ENCODE peak calls at places on chromosomes 4 and X, in eight cellular contexts. One of them, this sample, is unnamed.

GRCh38 chr4:169225812-169226211 is 44.9 kb downstream of the SH3RF1 start:
- DNase-seq in activated CD4-positive, alpha-beta T cell treated with anti-CD3 and anti-CD28 coated beads for 4 hours: no peak
- DNase-seq in activated T-cell treated with anti-CD3 and anti-CD28 coated beads for 24 hours: no peak
- DNase-seq in hypothalamus: no peak
- DNase-seq in KG1: no peak
- DNase-seq in occipital lobe: no peak
- DNase-seq in stimulated activated naive CD8-positive, alpha-beta T cell treated with anti-CD3 and anti-CD28 coated beads, Interleukin-15, Interleukin-2, amounts not matched to agents 100 U/mL and 50 U/mL, for 24 hours: no peak
- DNase-seq in M059J: peak
- DNase-seq in this sample: no peak

GRCh38 chr4:121758896-121759568 is 5.9 kb downstream of the SMIM43 start:
- DNase-seq in occipital lobe: no peak
- DNase-seq in activated T-cell treated with anti-CD3 and anti-CD28 coated beads for 24 hours: no peak
- DNase-seq in M059J: no peak
- DNase-seq in stimulated activated naive CD8-positive, alpha-beta T cell treated with anti-CD3 and anti-CD28 coated beads, Interleukin-15, Interleukin-2, amounts not matched to agents 100 U/mL and 50 U/mL, for 24 hours: no peak
- DNase-seq in KG1: no peak
- DNase-seq in activated CD4-positive, alpha-beta T cell treated with anti-CD3 and anti-CD28 coated beads for 4 hours: no peak
- DNase-seq in hypothalamus: no peak
- DNase-seq in this sample: no peak

GRCh38 chr4:173505924-173506779 is 23.9 kb downstream of the HAND2 start:
- DNase-seq in occipital lobe: no peak
- DNase-seq in stimulated activated naive CD8-positive, alpha-beta T cell treated with anti-CD3 and anti-CD28 coated beads, Interleukin-15, Interleukin-2, amounts not matched to agents 100 U/mL and 50 U/mL, for 24 hours: peak
- DNase-seq in activated CD4-positive, alpha-beta T cell treated with anti-CD3 and anti-CD28 coated beads for 4 hours: no peak
- DNase-seq in hypothalamus: peak
- DNase-seq in activated T-cell treated with anti-CD3 and anti-CD28 coated beads for 24 hours: no peak
- DNase-seq in M059J: peak
- DNase-seq in KG1: no peak
- DNase-seq in this sample: peak

GRCh38 chr4:83679692-83680091 is 143.8 kb downstream of the GPAT3 start:
- DNase-seq in KG1: no peak
- DNase-seq in M059J: no peak
- DNase-seq in activated CD4-positive, alpha-beta T cell treated with anti-CD3 and anti-CD28 coated beads for 4 hours: no peak
- DNase-seq in hypothalamus: no peak
- DNase-seq in occipital lobe: no peak
- DNase-seq in activated T-cell treated with anti-CD3 and anti-CD28 coated beads for 24 hours: no peak
- DNase-seq in stimulated activated naive CD8-positive, alpha-beta T cell treated with anti-CD3 and anti-CD28 coated beads, Interleukin-15, Interleukin-2, amounts not matched to agents 100 U/mL and 50 U/mL, for 24 hours: no peak
- DNase-seq in this sample: no peak

GRCh38 chr4:127000090-127000489 is 632.7 kb upstream of the INTU start:
- DNase-seq in activated CD4-positive, alpha-beta T cell treated with anti-CD3 and anti-CD28 coated beads for 4 hours: no peak
- DNase-seq in M059J: no peak
- DNase-seq in activated T-cell treated with anti-CD3 and anti-CD28 coated beads for 24 hours: no peak
- DNase-seq in occipital lobe: no peak
- DNase-seq in stimulated activated naive CD8-positive, alpha-beta T cell treated with anti-CD3 and anti-CD28 coated beads, Interleukin-15, Interleukin-2, amounts not matched to agents 100 U/mL and 50 U/mL, for 24 hours: no peak
- DNase-seq in hypothalamus: no peak
- DNase-seq in KG1: no peak
- DNase-seq in this sample: no peak

GRCh38 chr4:6731780-6732179 is 15.8 kb downstream of the BLOC1S4 start:
- DNase-seq in occipital lobe: no peak
- DNase-seq in stimulated activated naive CD8-positive, alpha-beta T cell treated with anti-CD3 and anti-CD28 coated beads, Interleukin-15, Interleukin-2, amounts not matched to agents 100 U/mL and 50 U/mL, for 24 hours: no peak
- DNase-seq in KG1: no peak
- DNase-seq in hypothalamus: no peak
- DNase-seq in activated CD4-positive, alpha-beta T cell treated with anti-CD3 and anti-CD28 coated beads for 4 hours: no peak
- DNase-seq in activated T-cell treated with anti-CD3 and anti-CD28 coated beads for 24 hours: no peak
- DNase-seq in M059J: no peak
- DNase-seq in this sample: no peak

GRCh38 chr4:73740353-73740778 is at the start of gene CXCL8:
- DNase-seq in activated T-cell treated with anti-CD3 and anti-CD28 coated beads for 24 hours: no peak
- DNase-seq in activated CD4-positive, alpha-beta T cell treated with anti-CD3 and anti-CD28 coated beads for 4 hours: no peak
- DNase-seq in stimulated activated naive CD8-positive, alpha-beta T cell treated with anti-CD3 and anti-CD28 coated beads, Interleukin-15, Interleukin-2, amounts not matched to agents 100 U/mL and 50 U/mL, for 24 hours: no peak
- DNase-seq in hypothalamus: no peak
- DNase-seq in KG1: peak
- DNase-seq in occipital lobe: no peak
- DNase-seq in M059J: peak
- DNase-seq in this sample: no peak

GRCh38 chr4:81135501-81135900 is 79.5 kb downstream of the PRKG2 start:
- DNase-seq in KG1: no peak
- DNase-seq in stimulated activated naive CD8-positive, alpha-beta T cell treated with anti-CD3 and anti-CD28 coated beads, Interleukin-15, Interleukin-2, amounts not matched to agents 100 U/mL and 50 U/mL, for 24 hours: no peak
- DNase-seq in hypothalamus: no peak
- DNase-seq in activated T-cell treated with anti-CD3 and anti-CD28 coated beads for 24 hours: no peak
- DNase-seq in activated CD4-positive, alpha-beta T cell treated with anti-CD3 and anti-CD28 coated beads for 4 hours: no peak
- DNase-seq in occipital lobe: no peak
- DNase-seq in M059J: peak
- DNase-seq in this sample: no peak

GRCh38 chr4:119244832-119245231 is 32.3 kb downstream of the USP53 start:
- DNase-seq in activated T-cell treated with anti-CD3 and anti-CD28 coated beads for 24 hours: no peak
- DNase-seq in M059J: no peak
- DNase-seq in activated CD4-positive, alpha-beta T cell treated with anti-CD3 and anti-CD28 coated beads for 4 hours: no peak
- DNase-seq in KG1: no peak
- DNase-seq in hypothalamus: no peak
- DNase-seq in occipital lobe: no peak
- DNase-seq in stimulated activated naive CD8-positive, alpha-beta T cell treated with anti-CD3 and anti-CD28 coated beads, Interleukin-15, Interleukin-2, amounts not matched to agents 100 U/mL and 50 U/mL, for 24 hours: no peak
- DNase-seq in this sample: no peak

GRCh38 chr4:16450724-16451123 is 224.5 kb upstream of the TAPT1 start:
- DNase-seq in activated CD4-positive, alpha-beta T cell treated with anti-CD3 and anti-CD28 coated beads for 4 hours: no peak
- DNase-seq in stimulated activated naive CD8-positive, alpha-beta T cell treated with anti-CD3 and anti-CD28 coated beads, Interleukin-15, Interleukin-2, amounts not matched to agents 100 U/mL and 50 U/mL, for 24 hours: no peak
- DNase-seq in occipital lobe: no peak
- DNase-seq in KG1: no peak
- DNase-seq in M059J: no peak
- DNase-seq in activated T-cell treated with anti-CD3 and anti-CD28 coated beads for 24 hours: no peak
- DNase-seq in hypothalamus: no peak
- DNase-seq in this sample: no peak

GRCh38 chrX:44829836-44830235 is 14.0 kb upstream of the DUSP21 start:
- DNase-seq in stimulated activated naive CD8-positive, alpha-beta T cell treated with anti-CD3 and anti-CD28 coated beads, Interleukin-15, Interleukin-2, amounts not matched to agents 100 U/mL and 50 U/mL, for 24 hours: no peak
- DNase-seq in M059J: no peak
- DNase-seq in occipital lobe: no peak
- DNase-seq in activated T-cell treated with anti-CD3 and anti-CD28 coated beads for 24 hours: no peak
- DNase-seq in activated CD4-positive, alpha-beta T cell treated with anti-CD3 and anti-CD28 coated beads for 4 hours: no peak
- DNase-seq in KG1: no peak
- DNase-seq in hypothalamus: no peak
- DNase-seq in this sample: no peak

GRCh38 chr4:185793716-185794115 is 18.3 kb downstream of the SORBS2 start:
- DNase-seq in hypothalamus: no peak
- DNase-seq in M059J: no peak
- DNase-seq in stimulated activated naive CD8-positive, alpha-beta T cell treated with anti-CD3 and anti-CD28 coated beads, Interleukin-15, Interleukin-2, amounts not matched to agents 100 U/mL and 50 U/mL, for 24 hours: no peak
- DNase-seq in occipital lobe: no peak
- DNase-seq in activated CD4-positive, alpha-beta T cell treated with anti-CD3 and anti-CD28 coated beads for 4 hours: no peak
- DNase-seq in activated T-cell treated with anti-CD3 and anti-CD28 coated beads for 24 hours: no peak
- DNase-seq in KG1: no peak
- DNase-seq in this sample: no peak

GRCh38 chr4:46999584-46999983 is 6.2 kb upstream of the GABRA4 start:
- DNase-seq in occipital lobe: no peak
- DNase-seq in stimulated activated naive CD8-positive, alpha-beta T cell treated with anti-CD3 and anti-CD28 coated beads, Interleukin-15, Interleukin-2, amounts not matched to agents 100 U/mL and 50 U/mL, for 24 hours: no peak
- DNase-seq in hypothalamus: no peak
- DNase-seq in activated CD4-positive, alpha-beta T cell treated with anti-CD3 and anti-CD28 coated beads for 4 hours: no peak
- DNase-seq in activated T-cell treated with anti-CD3 and anti-CD28 coated beads for 24 hours: no peak
- DNase-seq in KG1: no peak
- DNase-seq in M059J: no peak
- DNase-seq in this sample: no peak

GRCh38 chr4:24659241-24659961 is 75.0 kb upstream of the DHX15 start:
- DNase-seq in KG1: no peak
- DNase-seq in activated T-cell treated with anti-CD3 and anti-CD28 coated beads for 24 hours: no peak
- DNase-seq in M059J: no peak
- DNase-seq in occipital lobe: no peak
- DNase-seq in stimulated activated naive CD8-positive, alpha-beta T cell treated with anti-CD3 and anti-CD28 coated beads, Interleukin-15, Interleukin-2, amounts not matched to agents 100 U/mL and 50 U/mL, for 24 hours: no peak
- DNase-seq in activated CD4-positive, alpha-beta T cell treated with anti-CD3 and anti-CD28 coated beads for 4 hours: no peak
- DNase-seq in hypothalamus: no peak
- DNase-seq in this sample: no peak

GRCh38 chr4:42397256-42397634 is at the start of gene SHISA3:
- DNase-seq in occipital lobe: no peak
- DNase-seq in stimulated activated naive CD8-positive, alpha-beta T cell treated with anti-CD3 and anti-CD28 coated beads, Interleukin-15, Interleukin-2, amounts not matched to agents 100 U/mL and 50 U/mL, for 24 hours: peak
- DNase-seq in hypothalamus: no peak
- DNase-seq in KG1: no peak
- DNase-seq in M059J: peak
- DNase-seq in activated CD4-positive, alpha-beta T cell treated with anti-CD3 and anti-CD28 coated beads for 4 hours: no peak
- DNase-seq in activated T-cell treated with anti-CD3 and anti-CD28 coated beads for 24 hours: no peak
- DNase-seq in this sample: peak

GRCh38 chrX:41265615-41266014 is 68.3 kb upstream of the DDX3X start:
- DNase-seq in occipital lobe: peak
- DNase-seq in activated T-cell treated with anti-CD3 and anti-CD28 coated beads for 24 hours: peak
- DNase-seq in hypothalamus: peak
- DNase-seq in M059J: peak
- DNase-seq in activated CD4-positive, alpha-beta T cell treated with anti-CD3 and anti-CD28 coated beads for 4 hours: peak
- DNase-seq in stimulated activated naive CD8-positive, alpha-beta T cell treated with anti-CD3 and anti-CD28 coated beads, Interleukin-15, Interleukin-2, amounts not matched to agents 100 U/mL and 50 U/mL, for 24 hours: peak
- DNase-seq in KG1: no peak
- DNase-seq in this sample: no peak

GRCh38 chrX:41481264-41482109 is 34.3 kb downstream of the NYX start:
- DNase-seq in hypothalamus: no peak
- DNase-seq in activated T-cell treated with anti-CD3 and anti-CD28 coated beads for 24 hours: no peak
- DNase-seq in activated CD4-positive, alpha-beta T cell treated with anti-CD3 and anti-CD28 coated beads for 4 hours: no peak
- DNase-seq in stimulated activated naive CD8-positive, alpha-beta T cell treated with anti-CD3 and anti-CD28 coated beads, Interleukin-15, Interleukin-2, amounts not matched to agents 100 U/mL and 50 U/mL, for 24 hours: peak
- DNase-seq in occipital lobe: no peak
- DNase-seq in KG1: no peak
- DNase-seq in M059J: no peak
- DNase-seq in this sample: no peak

GRCh38 chr4:39205476-39205875 is 23.1 kb downstream of the WDR19 start:
- DNase-seq in activated CD4-positive, alpha-beta T cell treated with anti-CD3 and anti-CD28 coated beads for 4 hours: no peak
- DNase-seq in occipital lobe: no peak
- DNase-seq in stimulated activated naive CD8-positive, alpha-beta T cell treated with anti-CD3 and anti-CD28 coated beads, Interleukin-15, Interleukin-2, amounts not matched to agents 100 U/mL and 50 U/mL, for 24 hours: no peak
- DNase-seq in activated T-cell treated with anti-CD3 and anti-CD28 coated beads for 24 hours: no peak
- DNase-seq in M059J: no peak
- DNase-seq in hypothalamus: no peak
- DNase-seq in KG1: no peak
- DNase-seq in this sample: no peak

GRCh38 chrX:28278236-28278635 is 297.0 kb upstream of the DCAF8L1 start:
- DNase-seq in activated T-cell treated with anti-CD3 and anti-CD28 coated beads for 24 hours: no peak
- DNase-seq in KG1: no peak
- DNase-seq in occipital lobe: no peak
- DNase-seq in M059J: no peak
- DNase-seq in activated CD4-positive, alpha-beta T cell treated with anti-CD3 and anti-CD28 coated beads for 4 hours: no peak
- DNase-seq in stimulated activated naive CD8-positive, alpha-beta T cell treated with anti-CD3 and anti-CD28 coated beads, Interleukin-15, Interleukin-2, amounts not matched to agents 100 U/mL and 50 U/mL, for 24 hours: no peak
- DNase-seq in hypothalamus: no peak
- DNase-seq in this sample: no peak

GRCh38 chr4:113397114-113397701 is 347.8 kb downstream of the ANK2 start:
- DNase-seq in KG1: no peak
- DNase-seq in occipital lobe: no peak
- DNase-seq in activated CD4-positive, alpha-beta T cell treated with anti-CD3 and anti-CD28 coated beads for 4 hours: no peak
- DNase-seq in hypothalamus: no peak
- DNase-seq in activated T-cell treated with anti-CD3 and anti-CD28 coated beads for 24 hours: no peak
- DNase-seq in M059J: peak
- DNase-seq in stimulated activated naive CD8-positive, alpha-beta T cell treated with anti-CD3 and anti-CD28 coated beads, Interleukin-15, Interleukin-2, amounts not matched to agents 100 U/mL and 50 U/mL, for 24 hours: no peak
- DNase-seq in this sample: no peak

GRCh38 chrX:106007815-106008214 is 30.7 kb downstream of the SERPINA7 start:
- DNase-seq in activated CD4-positive, alpha-beta T cell treated with anti-CD3 and anti-CD28 coated beads for 4 hours: no peak
- DNase-seq in stimulated activated naive CD8-positive, alpha-beta T cell treated with anti-CD3 and anti-CD28 coated beads, Interleukin-15, Interleukin-2, amounts not matched to agents 100 U/mL and 50 U/mL, for 24 hours: no peak
- DNase-seq in activated T-cell treated with anti-CD3 and anti-CD28 coated beads for 24 hours: no peak
- DNase-seq in hypothalamus: no peak
- DNase-seq in KG1: no peak
- DNase-seq in M059J: no peak
- DNase-seq in occipital lobe: no peak
- DNase-seq in this sample: no peak

GRCh38 chr4:170853422-170854021 is 763.8 kb upstream of the AADAT start:
- DNase-seq in occipital lobe: no peak
- DNase-seq in stimulated activated naive CD8-positive, alpha-beta T cell treated with anti-CD3 and anti-CD28 coated beads, Interleukin-15, Interleukin-2, amounts not matched to agents 100 U/mL and 50 U/mL, for 24 hours: peak
- DNase-seq in KG1: no peak
- DNase-seq in activated CD4-positive, alpha-beta T cell treated with anti-CD3 and anti-CD28 coated beads for 4 hours: no peak
- DNase-seq in hypothalamus: peak
- DNase-seq in activated T-cell treated with anti-CD3 and anti-CD28 coated beads for 24 hours: no peak
- DNase-seq in M059J: peak
- DNase-seq in this sample: no peak

GRCh38 chr4:141486375-141486997 is 149.9 kb upstream of the IL15 start:
- DNase-seq in stimulated activated naive CD8-positive, alpha-beta T cell treated with anti-CD3 and anti-CD28 coated beads, Interleukin-15, Interleukin-2, amounts not matched to agents 100 U/mL and 50 U/mL, for 24 hours: no peak
- DNase-seq in M059J: peak
- DNase-seq in occipital lobe: no peak
- DNase-seq in activated CD4-positive, alpha-beta T cell treated with anti-CD3 and anti-CD28 coated beads for 4 hours: no peak
- DNase-seq in KG1: no peak
- DNase-seq in activated T-cell treated with anti-CD3 and anti-CD28 coated beads for 24 hours: no peak
- DNase-seq in hypothalamus: no peak
- DNase-seq in this sample: no peak

GRCh38 chr4:185966997-185967775 is 101.8 kb upstream of the TLR3 start:
- DNase-seq in occipital lobe: no peak
- DNase-seq in activated T-cell treated with anti-CD3 and anti-CD28 coated beads for 24 hours: no peak
- DNase-seq in M059J: no peak
- DNase-seq in activated CD4-positive, alpha-beta T cell treated with anti-CD3 and anti-CD28 coated beads for 4 hours: no peak
- DNase-seq in hypothalamus: no peak
- DNase-seq in stimulated activated naive CD8-positive, alpha-beta T cell treated with anti-CD3 and anti-CD28 coated beads, Interleukin-15, Interleukin-2, amounts not matched to agents 100 U/mL and 50 U/mL, for 24 hours: no peak
- DNase-seq in KG1: no peak
- DNase-seq in this sample: peak

GRCh38 chrX:134377537-134377936 is 82.4 kb upstream of the HPRT1 start:
- DNase-seq in hypothalamus: peak
- DNase-seq in M059J: peak
- DNase-seq in KG1: no peak
- DNase-seq in occipital lobe: peak
- DNase-seq in activated T-cell treated with anti-CD3 and anti-CD28 coated beads for 24 hours: no peak
- DNase-seq in stimulated activated naive CD8-positive, alpha-beta T cell treated with anti-CD3 and anti-CD28 coated beads, Interleukin-15, Interleukin-2, amounts not matched to agents 100 U/mL and 50 U/mL, for 24 hours: peak
- DNase-seq in activated CD4-positive, alpha-beta T cell treated with anti-CD3 and anti-CD28 coated beads for 4 hours: peak
- DNase-seq in this sample: no peak

GRCh38 chr4:169791527-169792156 is 33.9 kb upstream of the HPF1 start:
- DNase-seq in activated CD4-positive, alpha-beta T cell treated with anti-CD3 and anti-CD28 coated beads for 4 hours: no peak
- DNase-seq in activated T-cell treated with anti-CD3 and anti-CD28 coated beads for 24 hours: no peak
- DNase-seq in stimulated activated naive CD8-positive, alpha-beta T cell treated with anti-CD3 and anti-CD28 coated beads, Interleukin-15, Interleukin-2, amounts not matched to agents 100 U/mL and 50 U/mL, for 24 hours: peak
- DNase-seq in M059J: peak
- DNase-seq in hypothalamus: peak
- DNase-seq in KG1: peak
- DNase-seq in occipital lobe: peak
- DNase-seq in this sample: peak

GRCh38 chrX:2549874-2550273 is 49.1 kb upstream of the DHRSX start:
- DNase-seq in KG1: no peak
- DNase-seq in activated CD4-positive, alpha-beta T cell treated with anti-CD3 and anti-CD28 coated beads for 4 hours: no peak
- DNase-seq in activated T-cell treated with anti-CD3 and anti-CD28 coated beads for 24 hours: no peak
- DNase-seq in stimulated activated naive CD8-positive, alpha-beta T cell treated with anti-CD3 and anti-CD28 coated beads, Interleukin-15, Interleukin-2, amounts not matched to agents 100 U/mL and 50 U/mL, for 24 hours: no peak
- DNase-seq in hypothalamus: no peak
- DNase-seq in M059J: no peak
- DNase-seq in occipital lobe: no peak
- DNase-seq in this sample: no peak

GRCh38 chr4:57064811-57065711 is 45.1 kb downstream of the IGFBP7 start:
- DNase-seq in M059J: peak
- DNase-seq in activated CD4-positive, alpha-beta T cell treated with anti-CD3 and anti-CD28 coated beads for 4 hours: no peak
- DNase-seq in activated T-cell treated with anti-CD3 and anti-CD28 coated beads for 24 hours: no peak
- DNase-seq in stimulated activated naive CD8-positive, alpha-beta T cell treated with anti-CD3 and anti-CD28 coated beads, Interleukin-15, Interleukin-2, amounts not matched to agents 100 U/mL and 50 U/mL, for 24 hours: no peak
- DNase-seq in KG1: no peak
- DNase-seq in occipital lobe: no peak
- DNase-seq in hypothalamus: no peak
- DNase-seq in this sample: no peak

GRCh38 chr4:61202638-61203495 is 2.7 kb downstream of the ADGRL3 start:
- DNase-seq in stimulated activated naive CD8-positive, alpha-beta T cell treated with anti-CD3 and anti-CD28 coated beads, Interleukin-15, Interleukin-2, amounts not matched to agents 100 U/mL and 50 U/mL, for 24 hours: no peak
- DNase-seq in activated T-cell treated with anti-CD3 and anti-CD28 coated beads for 24 hours: no peak
- DNase-seq in occipital lobe: peak
- DNase-seq in activated CD4-positive, alpha-beta T cell treated with anti-CD3 and anti-CD28 coated beads for 4 hours: no peak
- DNase-seq in hypothalamus: peak
- DNase-seq in KG1: no peak
- DNase-seq in M059J: no peak
- DNase-seq in this sample: no peak

GRCh38 chrX:9562851-9563250 is 98.0 kb downstream of the TBL1X start:
- DNase-seq in KG1: no peak
- DNase-seq in hypothalamus: no peak
- DNase-seq in activated T-cell treated with anti-CD3 and anti-CD28 coated beads for 24 hours: no peak
- DNase-seq in occipital lobe: no peak
- DNase-seq in stimulated activated naive CD8-positive, alpha-beta T cell treated with anti-CD3 and anti-CD28 coated beads, Interleukin-15, Interleukin-2, amounts not matched to agents 100 U/mL and 50 U/mL, for 24 hours: no peak
- DNase-seq in M059J: peak
- DNase-seq in activated CD4-positive, alpha-beta T cell treated with anti-CD3 and anti-CD28 coated beads for 4 hours: no peak
- DNase-seq in this sample: no peak

This sample was measured in 8988T.